ENCODE peak calls at places on chromosome X, in five cellular contexts. One of them, this sample, is unnamed.

GRCh38 chrX:139015627-139016026 is 304.1 kb upstream of the FGF13 start:
- DNase-seq in lower lobe of right lung: no peak
- DNase-seq in right lobe of liver: no peak
- DNase-seq in PC-3: no peak
- DNase-seq in left ventricle myocardium inferior: no peak
- DNase-seq in this sample: no peak

GRCh38 chrX:39645059-39645895 is 452.5 kb downstream of the BCOR start:
- DNase-seq in lower lobe of right lung: peak; percentile 44
- DNase-seq in right lobe of liver: no peak
- DNase-seq in PC-3: peak; percentile 32
- DNase-seq in left ventricle myocardium inferior: peak; percentile 64
- DNase-seq in this sample: no peak

GRCh38 chrX:44062842-44063241 is 89.7 kb upstream of the NDP start:
- DNase-seq in lower lobe of right lung: no peak
- DNase-seq in right lobe of liver: no peak
- DNase-seq in PC-3: peak; percentile 62
- DNase-seq in left ventricle myocardium inferior: no peak
- DNase-seq in this sample: no peak

GRCh38 chrX:13764765-13765164 is 30.2 kb downstream of the OFD1 start:
- DNase-seq in lower lobe of right lung: no peak
- DNase-seq in right lobe of liver: no peak
- DNase-seq in PC-3: no peak
- DNase-seq in left ventricle myocardium inferior: no peak
- DNase-seq in this sample: no peak

GRCh38 chrX:48939417-48940228 is 17.8 kb downstream of the OTUD5 start:
- DNase-seq in lower lobe of right lung: no peak
- DNase-seq in right lobe of liver: no peak
- DNase-seq in PC-3: no peak
- DNase-seq in left ventricle myocardium inferior: no peak
- DNase-seq in this sample: no peak

GRCh38 chrX:130165181-130165702 is 399 bp downstream of the AIFM1 start:
- DNase-seq in lower lobe of right lung: no peak
- DNase-seq in right lobe of liver: no peak
- DNase-seq in PC-3: no peak
- DNase-seq in left ventricle myocardium inferior: no peak
- DNase-seq in this sample: no peak

GRCh38 chrX:129741880-129742758 is 3.3 kb downstream of the XPNPEP2 start:
- DNase-seq in lower lobe of right lung: no peak
- DNase-seq in right lobe of liver: no peak
- DNase-seq in PC-3: no peak
- DNase-seq in left ventricle myocardium inferior: no peak
- DNase-seq in this sample: no peak

GRCh38 chrX:97597954-97598353 is 714.2 kb downstream of the RPA4 start:
- DNase-seq in lower lobe of right lung: no peak
- DNase-seq in right lobe of liver: no peak
- DNase-seq in PC-3: no peak
- DNase-seq in left ventricle myocardium inferior: no peak
- DNase-seq in this sample: no peak

GRCh38 chrX:74924449-74925209 is 623 bp downstream of the NEXMIF start:
- DNase-seq in lower lobe of right lung: peak; percentile 63
- DNase-seq in right lobe of liver: peak; percentile 33
- DNase-seq in PC-3: no peak
- DNase-seq in left ventricle myocardium inferior: peak; percentile 15
- DNase-seq in this sample: peak; percentile 15

DNA sequence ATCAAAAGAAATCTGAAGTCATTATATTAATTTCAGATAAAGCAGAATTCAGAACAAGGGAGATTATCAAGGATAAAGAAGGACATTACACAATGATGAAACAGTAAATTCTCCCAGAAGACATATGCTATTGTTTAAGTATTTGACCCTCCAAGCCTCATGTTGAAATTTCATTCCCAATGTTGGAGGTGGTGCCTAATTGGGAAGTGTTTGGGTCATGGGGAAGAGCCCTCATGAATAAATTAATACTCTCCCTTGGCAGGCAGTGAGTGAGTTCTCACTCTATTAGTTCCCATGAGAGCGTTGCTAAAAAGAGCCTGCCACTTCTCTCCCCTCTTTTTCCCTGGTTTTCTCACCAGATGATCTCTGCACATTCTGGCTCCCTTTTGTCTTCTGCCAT is 249.9 kb upstream of the GRIA3 start:
- DNase-seq in lower lobe of right lung: no peak
- DNase-seq in right lobe of liver: no peak
- DNase-seq in PC-3: no peak
- DNase-seq in left ventricle myocardium inferior: no peak
- DNase-seq in this sample: no peak
- H3K27ac ChIP-seq in lower lobe of right lung: no peak overlapping the region
- H3K27ac ChIP-seq in right lobe of liver: no peak overlapping the region
- H3K27ac ChIP-seq in PC-3: no peak overlapping the region
- H3K27ac ChIP-seq in left ventricle myocardium inferior: no peak overlapping the region
- H3K27ac ChIP-seq in this sample: no peak overlapping the region

GRCh38 chrX:154693394-154693793 is 40.0 kb upstream of the CTAG2 start:
- DNase-seq in lower lobe of right lung: no peak
- DNase-seq in right lobe of liver: no peak
- DNase-seq in PC-3: no peak
- DNase-seq in left ventricle myocardium inferior: no peak
- DNase-seq in this sample: no peak
- H3K9me3 ChIP-seq in lower lobe of right lung: no peaks in the 10 kb centered on the region
- H3K9me3 ChIP-seq in right lobe of liver: no peaks in the 10 kb centered on the region
- H3K9me3 ChIP-seq in PC-3: no peaks in the 10 kb centered on the region
- H3K9me3 ChIP-seq in left ventricle myocardium inferior: no peaks in the 10 kb centered on the region
- H3K9me3 ChIP-seq in this sample: no peaks in the 10 kb centered on the region

GRCh38 chrX:21821875-21822274 is 17.5 kb upstream of the MBTPS2 start:
- DNase-seq in lower lobe of right lung: no peak
- DNase-seq in right lobe of liver: no peak
- DNase-seq in PC-3: no peak
- DNase-seq in left ventricle myocardium inferior: no peak
- DNase-seq in this sample: no peak
- TF ChIP-seq CTCF in lower lobe of right lung: no peak
- TF ChIP-seq CTCF in right lobe of liver: no peak
- TF ChIP-seq CTCF in PC-3: no peak
- TF ChIP-seq CTCF in left ventricle myocardium inferior: no peak
- TF ChIP-seq CTCF in this sample: no peak

GRCh38 chrX:47632664-47633063 is 2.9 kb upstream of the CFP start:
- DNase-seq in lower lobe of right lung: no peak
- DNase-seq in right lobe of liver: no peak
- DNase-seq in PC-3: no peak
- DNase-seq in left ventricle myocardium inferior: no peak
- DNase-seq in this sample: no peak
- H3K27ac ChIP-seq in lower lobe of right lung: no peak overlapping the region
- H3K27ac ChIP-seq in right lobe of liver: no peak overlapping the region
- H3K27ac ChIP-seq in PC-3: no peak overlapping the region
- H3K27ac ChIP-seq in left ventricle myocardium inferior: no peak overlapping the region
- H3K27ac ChIP-seq in this sample: no peak overlapping the region

GRCh38 chrX:10117301-10117700 is 39.5 kb upstream of the CLCN4 start:
- DNase-seq in lower lobe of right lung: no peak
- DNase-seq in right lobe of liver: no peak
- DNase-seq in PC-3: no peak
- DNase-seq in left ventricle myocardium inferior: no peak
- DNase-seq in this sample: no peak
- H3K9me3 ChIP-seq in lower lobe of right lung: no peaks in the 10 kb centered on the region
- H3K9me3 ChIP-seq in right lobe of liver: no peaks in the 10 kb centered on the region
- H3K9me3 ChIP-seq in PC-3: peaks cover 39% of the 10 kb centered on the region
- H3K9me3 ChIP-seq in left ventricle myocardium inferior: no peaks in the 10 kb centered on the region
- H3K9me3 ChIP-seq in this sample: no peaks in the 10 kb centered on the region

This sample was measured in CD4-positive, alpha-beta T cell.